ENCODE peak calls at places on chromosome 14, in seven cellular contexts. One of them, this sample, is unnamed.

GRCh38 chr14:20350860-20351259 is 7.4 kb downstream of the PARP2 start:
- DNase-seq in IMR-90: peak; percentile 17
- DNase-seq in neuronal stem cell: no peak
- DNase-seq in H9: no peak
- DNase-seq in mesenchymal stem cell: peak; percentile 54
- DNase-seq in mesendoderm: no peak
- DNase-seq in H1: no peak
- DNase-seq in this sample: no peak

GRCh38 chr14:54083549-54084239 is 127.1 kb upstream of the BMP4 start:
- DNase-seq in IMR-90: no peak
- DNase-seq in neuronal stem cell: no peak
- DNase-seq in H9: no peak
- DNase-seq in mesenchymal stem cell: no peak
- DNase-seq in mesendoderm: no peak
- DNase-seq in H1: no peak
- DNase-seq in this sample: no peak

GRCh38 chr14:69658664-69659261 is 47.4 kb downstream of the SUSD6 start:
- DNase-seq in IMR-90: peak; percentile 39
- DNase-seq in neuronal stem cell: no peak
- DNase-seq in H9: no peak
- DNase-seq in mesenchymal stem cell: no peak
- DNase-seq in mesendoderm: no peak
- DNase-seq in H1: no peak
- DNase-seq in this sample: no peak

GRCh38 chr14:63857467-63858030 is 4.7 kb downstream of the SYNE2 start:
- DNase-seq in IMR-90: no peak
- DNase-seq in neuronal stem cell: no peak
- DNase-seq in H9: no peak
- DNase-seq in mesenchymal stem cell: no peak
- DNase-seq in mesendoderm: no peak
- DNase-seq in H1: no peak
- DNase-seq in this sample: no peak

GRCh38 chr14:64649383-64649998 is 54.7 kb upstream of the PLEKHG3 start:
- DNase-seq in IMR-90: no peak
- DNase-seq in neuronal stem cell: no peak
- DNase-seq in H9: no peak
- DNase-seq in mesenchymal stem cell: peak; percentile 77
- DNase-seq in mesendoderm: peak; percentile 62
- DNase-seq in H1: no peak
- DNase-seq in this sample: no peak

GRCh38 chr14:62103497-62103896 is 341.3 kb downstream of the SNAPC1 start:
- DNase-seq in IMR-90: no peak
- DNase-seq in neuronal stem cell: no peak
- DNase-seq in H9: no peak
- DNase-seq in mesenchymal stem cell: no peak
- DNase-seq in mesendoderm: no peak
- DNase-seq in H1: no peak
- DNase-seq in this sample: no peak

GRCh38 chr14:59631237-59631636 is 54.6 kb upstream of the CCDC175 start:
- DNase-seq in IMR-90: no peak
- DNase-seq in neuronal stem cell: peak; percentile 17
- DNase-seq in H9: peak; percentile 68
- DNase-seq in mesenchymal stem cell: peak; percentile 1
- DNase-seq in mesendoderm: peak; percentile 84
- DNase-seq in H1: no peak
- DNase-seq in this sample: peak; percentile 34

GRCh38 chr14:106509795-106510194 is 983.4 kb downstream of the TMEM121 start:
- DNase-seq in IMR-90: no peak
- DNase-seq in neuronal stem cell: no peak
- DNase-seq in H9: no peak
- DNase-seq in mesenchymal stem cell: no peak
- DNase-seq in mesendoderm: no peak
- DNase-seq in H1: no peak
- DNase-seq in this sample: peak; percentile 6

GRCh38 chr14:75459791-75460190 is 32.0 kb downstream of the JDP2 start:
- DNase-seq in IMR-90: no peak
- DNase-seq in neuronal stem cell: no peak
- DNase-seq in H9: no peak
- DNase-seq in mesenchymal stem cell: no peak
- DNase-seq in mesendoderm: no peak
- DNase-seq in H1: no peak
- DNase-seq in this sample: no peak

GRCh38 chr14:22098435-22098834 is 424.8 kb upstream of the OR4E1 start:
- DNase-seq in IMR-90: no peak
- DNase-seq in neuronal stem cell: no peak
- DNase-seq in H9: no peak
- DNase-seq in mesenchymal stem cell: no peak
- DNase-seq in mesendoderm: no peak
- DNase-seq in H1: no peak
- DNase-seq in this sample: no peak

GRCh38 chr14:22095845-22096510 is 422.4 kb upstream of the OR4E1 start:
- DNase-seq in IMR-90: no peak
- DNase-seq in neuronal stem cell: no peak
- DNase-seq in H9: no peak
- DNase-seq in mesenchymal stem cell: no peak
- DNase-seq in mesendoderm: no peak
- DNase-seq in H1: no peak
- DNase-seq in this sample: no peak

GRCh38 chr14:22097072-22097471 is 423.5 kb upstream of the OR4E1 start:
- DNase-seq in IMR-90: no peak
- DNase-seq in neuronal stem cell: no peak
- DNase-seq in H9: no peak
- DNase-seq in mesenchymal stem cell: no peak
- DNase-seq in mesendoderm: no peak
- DNase-seq in H1: no peak
- DNase-seq in this sample: no peak

GRCh38 chr14:22096511-22096890 is 422.9 kb upstream of the OR4E1 start:
- DNase-seq in IMR-90: no peak
- DNase-seq in neuronal stem cell: no peak
- DNase-seq in H9: no peak
- DNase-seq in mesenchymal stem cell: no peak
- DNase-seq in mesendoderm: no peak
- DNase-seq in H1: no peak
- DNase-seq in this sample: no peak

DNA sequence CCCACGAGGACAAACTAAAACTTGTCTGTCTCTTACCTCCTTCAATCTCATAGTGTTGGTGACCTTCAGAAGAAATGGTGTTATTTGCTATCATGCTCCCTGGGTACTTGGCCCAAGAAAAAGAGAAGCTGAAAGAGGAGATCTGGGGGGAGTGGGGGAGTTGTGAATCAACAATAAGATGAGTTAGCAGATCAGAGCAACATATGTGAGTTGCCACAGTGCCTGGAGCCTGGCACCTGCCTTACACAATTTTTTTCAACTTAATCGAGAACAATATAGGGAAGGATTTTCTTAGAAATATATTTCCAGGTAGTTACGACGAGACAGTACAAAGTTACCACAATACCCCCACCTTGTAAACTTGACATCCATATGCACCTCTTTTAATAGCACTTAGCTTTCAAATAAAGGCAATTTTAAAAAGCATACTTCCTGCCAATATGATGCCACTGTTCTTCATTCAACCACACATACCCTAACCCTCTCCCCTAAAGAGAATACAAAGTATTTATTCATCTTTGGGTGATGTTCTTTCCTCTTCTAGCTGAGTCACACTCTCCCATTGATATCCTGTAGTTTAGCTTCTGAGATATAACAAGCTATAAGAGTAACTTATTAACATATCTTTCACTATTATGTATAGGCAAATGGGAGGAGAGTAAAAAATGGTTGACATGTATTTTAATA is 424.1 kb upstream of the OR4E1 start:
- DNase-seq in IMR-90: no peak
- DNase-seq in neuronal stem cell: no peak
- DNase-seq in H9: no peak
- DNase-seq in mesenchymal stem cell: no peak
- DNase-seq in mesendoderm: no peak
- DNase-seq in H1: no peak
- DNase-seq in this sample: no peak
- H2BK120ac ChIP-seq in IMR-90: no peak overlapping the region
- H2BK120ac ChIP-seq in neuronal stem cell: no peak overlapping the region
- H2BK120ac ChIP-seq in H9: no peak overlapping the region
- H2BK120ac ChIP-seq in mesenchymal stem cell: no peak overlapping the region
- H2BK120ac ChIP-seq in mesendoderm: no peak overlapping the region
- H2BK120ac ChIP-seq in H1: no peak overlapping the region
- H2BK120ac ChIP-seq in this sample: no peak overlapping the region

GRCh38 chr14:105145381-105146180 is 23.0 kb downstream of the JAG2 start:
- DNase-seq in IMR-90: no peak
- DNase-seq in neuronal stem cell: no peak
- DNase-seq in H9: no peak
- DNase-seq in mesenchymal stem cell: no peak
- DNase-seq in mesendoderm: no peak
- DNase-seq in H1: no peak
- DNase-seq in this sample: no peak
- H2BK120ac ChIP-seq in IMR-90: no peak overlapping the region
- H2BK120ac ChIP-seq in neuronal stem cell: no peak overlapping the region
- H2BK120ac ChIP-seq in H9: no peak overlapping the region
- H2BK120ac ChIP-seq in mesenchymal stem cell: no peak overlapping the region
- H2BK120ac ChIP-seq in mesendoderm: no peak overlapping the region
- H2BK120ac ChIP-seq in H1: no peak overlapping the region
- H2BK120ac ChIP-seq in this sample: no peak overlapping the region

GRCh38 chr14:29042546-29042945 is 276.0 kb downstream of the FOXG1 start:
- DNase-seq in IMR-90: peak; percentile 4
- DNase-seq in neuronal stem cell: no peak
- DNase-seq in H9: no peak
- DNase-seq in mesenchymal stem cell: no peak
- DNase-seq in mesendoderm: no peak
- DNase-seq in H1: no peak
- DNase-seq in this sample: no peak
- H2BK120ac ChIP-seq in IMR-90: no peak overlapping the region
- H2BK120ac ChIP-seq in neuronal stem cell: no peak overlapping the region
- H2BK120ac ChIP-seq in H9: no peak overlapping the region
- H2BK120ac ChIP-seq in mesenchymal stem cell: no peak overlapping the region
- H2BK120ac ChIP-seq in mesendoderm: no peak overlapping the region
- H2BK120ac ChIP-seq in H1: no peak overlapping the region
- H2BK120ac ChIP-seq in this sample: no peak overlapping the region

GRCh38 chr14:37171678-37172023 is 755 bp downstream of the SLC25A21 start:
- DNase-seq in IMR-90: no peak
- DNase-seq in neuronal stem cell: no peak
- DNase-seq in H9: no peak
- DNase-seq in mesenchymal stem cell: no peak
- DNase-seq in mesendoderm: no peak
- DNase-seq in H1: no peak
- DNase-seq in this sample: no peak

GRCh38 chr14:37168721-37169120 is 3.7 kb downstream of the SLC25A21 start:
- DNase-seq in IMR-90: no peak
- DNase-seq in neuronal stem cell: no peak
- DNase-seq in H9: no peak
- DNase-seq in mesenchymal stem cell: no peak
- DNase-seq in mesendoderm: no peak
- DNase-seq in H1: no peak
- DNase-seq in this sample: no peak

GRCh38 chr14:37170993-37171392 is 1.4 kb downstream of the SLC25A21 start:
- DNase-seq in IMR-90: no peak
- DNase-seq in neuronal stem cell: no peak
- DNase-seq in H9: no peak
- DNase-seq in mesenchymal stem cell: no peak
- DNase-seq in mesendoderm: no peak
- DNase-seq in H1: no peak
- DNase-seq in this sample: no peak

GRCh38 chr14:37172024-37172869 is at the start of gene SLC25A21:
- DNase-seq in IMR-90: peak; percentile 82
- DNase-seq in neuronal stem cell: peak; percentile 61
- DNase-seq in H9: peak; percentile 80
- DNase-seq in mesenchymal stem cell: peak; percentile 87
- DNase-seq in mesendoderm: peak; percentile 94
- DNase-seq in H1: peak; percentile 61
- DNase-seq in this sample: peak; percentile 1

GRCh38 chr14:37170237-37170636 is 2.2 kb downstream of the SLC25A21 start:
- DNase-seq in IMR-90: no peak
- DNase-seq in neuronal stem cell: no peak
- DNase-seq in H9: no peak
- DNase-seq in mesenchymal stem cell: no peak
- DNase-seq in mesendoderm: no peak
- DNase-seq in H1: no peak
- DNase-seq in this sample: no peak
- H2BK120ac ChIP-seq in IMR-90: no peak overlapping the region
- H2BK120ac ChIP-seq in neuronal stem cell: no peak overlapping the region
- H2BK120ac ChIP-seq in H9: no peak overlapping the region
- H2BK120ac ChIP-seq in mesenchymal stem cell: no peak overlapping the region
- H2BK120ac ChIP-seq in mesendoderm: no peak overlapping the region
- H2BK120ac ChIP-seq in H1: peak overlapping the region; percentile 80
- H2BK120ac ChIP-seq in this sample: no peak overlapping the region

GRCh38 chr14:81855007-81855406 is 321.4 kb upstream of the SEL1L start:
- DNase-seq in IMR-90: no peak
- DNase-seq in neuronal stem cell: no peak
- DNase-seq in H9: no peak
- DNase-seq in mesenchymal stem cell: no peak
- DNase-seq in mesendoderm: no peak
- DNase-seq in H1: no peak
- DNase-seq in this sample: no peak

GRCh38 chr14:81859071-81859470 is 325.4 kb upstream of the SEL1L start:
- DNase-seq in IMR-90: no peak
- DNase-seq in neuronal stem cell: no peak
- DNase-seq in H9: no peak
- DNase-seq in mesenchymal stem cell: no peak
- DNase-seq in mesendoderm: no peak
- DNase-seq in H1: no peak
- DNase-seq in this sample: no peak
- H2BK120ac ChIP-seq in IMR-90: no peak overlapping the region
- H2BK120ac ChIP-seq in neuronal stem cell: no peak overlapping the region
- H2BK120ac ChIP-seq in H9: no peak overlapping the region
- H2BK120ac ChIP-seq in mesenchymal stem cell: no peak overlapping the region
- H2BK120ac ChIP-seq in mesendoderm: no peak overlapping the region
- H2BK120ac ChIP-seq in H1: no peak overlapping the region
- H2BK120ac ChIP-seq in this sample: no peak overlapping the region

GRCh38 chr14:96215845-96216244 is 11.2 kb downstream of the BDKRB2 start:
- DNase-seq in IMR-90: no peak
- DNase-seq in neuronal stem cell: no peak
- DNase-seq in H9: no peak
- DNase-seq in mesenchymal stem cell: no peak
- DNase-seq in mesendoderm: no peak
- DNase-seq in H1: no peak
- DNase-seq in this sample: no peak
- H2BK120ac ChIP-seq in IMR-90: peak overlapping the region; percentile 44
- H2BK120ac ChIP-seq in neuronal stem cell: no peak overlapping the region
- H2BK120ac ChIP-seq in H9: no peak overlapping the region
- H2BK120ac ChIP-seq in mesenchymal stem cell: no peak overlapping the region
- H2BK120ac ChIP-seq in mesendoderm: no peak overlapping the region
- H2BK120ac ChIP-seq in H1: no peak overlapping the region
- H2BK120ac ChIP-seq in this sample: no peak overlapping the region